ENCODE peak calls at places on chromosomes 12 and 14, in four cellular contexts. F is HepG2, P is A549, T is sigmoid colon. G is an unnamed sample.

GRCh38 chr12:68080577-68080976 is 79.0 kb downstream of the IFNG start:
- DNase-seq in F (no peak), T (no peak), P (no peak), G (no peak)

GRCh38 chr12:41967668-41968649 is 176.7 kb downstream of the GXYLT1 start:
- DNase-seq in T (no peak), F (no peak), P (no peak), G (peak; percentile 7)

GRCh38 chr12:64737539-64737938 is 21.7 kb downstream of the GNS start:
- DNase-seq in F (no peak), P (no peak), T (no peak), G (no peak)

GRCh38 chr14:74491952-74492351 is 1.2 kb downstream of the NPC2 start:
- DNase-seq in P (peak; percentile 50), T (no peak), F (peak; percentile 60), G (no peak)

GRCh38 chr14:70698288-70698687 is 56.6 kb downstream of the TTC9 start:
- DNase-seq in P (peak; percentile 21), F (peak; percentile 29), T (no peak), G (peak; percentile 44)

GRCh38 chr12:84174115-84174514 is 738.5 kb downstream of the SLC6A15 start:
- DNase-seq in F (no peak), T (no peak), P (no peak), G (no peak)

GRCh38 chr14:50389668-50390441 is 6.8 kb downstream of the CDKL1 start:
- DNase-seq in F (peak; percentile 59), T (no peak), P (peak; percentile 21), G (peak; percentile 47)

GRCh38 chr12:42815068-42815467 is 225.5 kb upstream of the PRICKLE1 start:
- DNase-seq in P (no peak), F (no peak), T (no peak), G (no peak)

GRCh38 chr12:31896514-31897039 is 62.6 kb upstream of the RESF1 start:
- DNase-seq in F (no peak), T (no peak), P (no peak), G (peak; percentile 12)

GRCh38 chr14:52553002-52553670 is 500 bp downstream of the GPR137C start:
- DNase-seq in P (no peak), T (peak; percentile 75), F (no peak), G (peak; percentile 47)

GRCh38 chr14:70013269-70013873 is 134.2 kb downstream of the SMOC1 start:
- DNase-seq in T (no peak), F (peak; percentile 41), P (peak; percentile 28), G (peak; percentile 42)

GRCh38 chr14:67390135-67390534 is 21.8 kb downstream of the PLEK2 start:
- DNase-seq in T (no peak), F (no peak), P (no peak), G (no peak)

GRCh38 chr12:82415402-82415801 is 57.1 kb downstream of the METTL25 start:
- DNase-seq in T (no peak), P (no peak), F (no peak), G (no peak)

GRCh38 chr14:78136695-78137094 is 33.5 kb upstream of the NRXN3 start:
- DNase-seq in T (no peak), P (no peak), F (no peak), G (no peak)

GRCh38 chr12:52415870-52416750 is 10.0 kb upstream of the KRT82 start:
- DNase-seq in F (no peak), P (no peak), T (peak; percentile 90), G (peak; percentile 34)

GRCh38 chr12:132290203-132290540 is 39.2 kb downstream of the GALNT9 start:
- DNase-seq in F (no peak), P (no peak), T (no peak), G (no peak)

GRCh38 chr12:49131051-49131972 is at the start of gene TUBA1B:
- DNase-seq in T (peak; percentile 97), F (peak; percentile 65), P (peak; percentile 76), G (peak; percentile 92)

GRCh38 chr12:22569253-22569652 is 24.9 kb upstream of the C2CD5 start:
- DNase-seq in F (no peak), T (no peak), P (no peak), G (no peak)

GRCh38 chr12:125050868-125051267 is 14.4 kb upstream of the AACS start:
- DNase-seq in P (no peak), F (no peak), T (no peak), G (no peak)

GRCh38 chr14:48690349-48690748 is 895.8 kb downstream of the RPS29 start:
- DNase-seq in P (no peak), T (no peak), F (no peak), G (no peak)

GRCh38 chr12:51048601-51049369 is 658 bp downstream of the LETMD1 start:
- DNase-seq in P (no peak), F (no peak), T (no peak), G (no peak)

GRCh38 chr12:51049525-51049924 is 1.4 kb downstream of the LETMD1 start:
- DNase-seq in T (no peak), F (no peak), P (no peak), G (no peak)

GRCh38 chr12:51051787-51052186 is 3.7 kb downstream of the LETMD1 start:
- DNase-seq in T (no peak), F (no peak), P (no peak), G (no peak)

GRCh38 chr12:51047655-51048540 is at the start of gene LETMD1:
- DNase-seq in F (peak; percentile 98), T (peak; percentile 98), P (peak; percentile 99), G (peak; percentile 98)
- TF ChIP-seq POLR2A in F (peak; percentile 89), T (peak; percentile 50), P (peak; percentile 69), G (peak; percentile 89)

GRCh38 chr12:89456565-89456964 is 68.0 kb downstream of the GALNT4 start:
- DNase-seq in P (no peak), F (no peak), T (no peak), G (no peak)

GRCh38 chr12:89464974-89465592 is 59.5 kb downstream of the GALNT4 start:
- DNase-seq in P (no peak), T (no peak), F (no peak), G (no peak)

GRCh38 chr12:89461190-89461589 is 63.4 kb downstream of the GALNT4 start:
- DNase-seq in F (no peak), P (no peak), T (no peak), G (no peak)

DNA sequence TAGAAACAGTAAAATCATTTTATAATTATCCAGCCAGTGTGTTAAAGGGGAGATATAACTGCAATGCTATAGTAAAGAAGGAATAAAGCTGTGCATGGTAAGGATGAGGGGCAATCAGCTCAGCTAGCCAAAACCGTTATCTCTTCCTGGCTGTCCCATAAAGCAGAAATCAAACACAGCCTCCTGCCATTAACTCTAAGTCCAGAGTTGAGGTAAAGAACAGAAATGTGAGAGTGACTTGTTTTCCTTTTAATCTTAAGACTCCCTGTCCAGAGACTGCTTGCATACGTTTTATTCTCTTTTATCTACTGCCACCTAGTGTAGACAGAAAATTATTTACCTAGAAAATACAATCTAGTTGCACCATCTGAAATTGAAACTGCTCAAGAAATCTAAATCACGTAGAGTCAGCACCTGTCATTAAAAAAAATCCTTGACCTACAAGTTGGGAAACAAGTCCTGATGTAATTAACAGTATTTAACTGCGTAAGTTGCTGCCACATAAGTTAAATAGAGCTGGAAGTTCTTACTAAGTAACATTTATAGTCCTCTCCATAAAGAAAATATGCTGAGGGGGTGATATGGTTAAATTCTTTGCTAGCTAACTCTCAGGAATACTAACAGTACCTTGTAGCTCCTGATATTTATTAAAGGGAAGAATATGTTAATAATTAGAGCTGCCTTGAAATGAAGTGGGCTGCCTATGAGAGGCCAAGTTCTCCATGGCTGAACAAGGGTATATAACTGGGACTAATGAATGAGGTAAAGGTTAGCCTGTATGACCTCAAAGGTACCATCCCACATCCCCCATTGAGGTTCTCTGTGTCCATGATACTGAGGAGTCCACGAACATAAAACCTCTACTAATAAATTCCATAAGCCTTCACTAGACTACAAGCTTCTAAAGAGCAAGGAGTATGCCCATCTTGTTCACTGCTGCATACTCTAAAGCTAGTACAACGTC is 62.7 kb downstream of the GALNT4 start:
- DNase-seq in F (peak; percentile 44), P (peak; percentile 51), T (no peak), G (no peak)
- TF ChIP-seq CTCF in F (peak; percentile 72), P (peak; percentile 86), T (peak; percentile 44), G (peak; percentile 65)

DNA sequence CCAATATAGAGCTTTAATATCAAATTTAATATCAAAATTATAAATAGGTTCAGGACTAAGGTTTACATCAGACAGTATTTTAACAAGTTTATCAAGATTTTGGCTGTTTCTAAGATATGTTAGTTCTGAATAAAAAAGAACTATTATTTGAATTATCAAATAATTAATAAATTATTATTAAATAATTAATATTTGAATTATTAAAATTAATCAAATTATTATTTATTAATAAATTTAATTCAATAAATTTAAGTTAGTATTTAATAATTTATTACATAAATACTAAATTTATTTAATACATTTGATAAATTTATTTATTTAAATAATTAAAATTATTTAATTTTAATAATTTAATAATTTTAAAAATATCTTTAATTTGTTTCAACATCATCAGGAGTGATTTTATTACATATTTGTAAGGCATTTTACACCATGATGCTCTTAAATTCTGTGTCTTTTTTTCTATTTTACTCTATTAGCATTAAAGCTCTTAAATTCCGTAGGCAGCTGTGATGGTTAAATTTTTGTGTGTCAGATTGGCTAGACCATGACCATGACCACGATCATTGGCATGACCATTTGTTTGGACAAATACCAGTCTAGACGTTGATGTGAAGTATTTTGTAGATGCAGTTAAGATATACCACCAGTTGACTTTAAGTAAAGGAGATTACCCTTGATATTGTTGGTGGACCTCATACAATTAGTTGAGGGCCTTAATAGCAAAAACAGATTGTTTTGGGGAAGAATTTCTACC is 82.6 kb downstream of the BBS10 start:
- DNase-seq in F (no peak), T (no peak), P (no peak), G (no peak)
- TF ChIP-seq POLR2A in F (no peak), T (no peak), P (no peak), G (no peak)

GRCh38 chr12:111195316-111195715 is 173.6 kb downstream of the PHETA1 start:
- DNase-seq in F (no peak), T (no peak), P (no peak), G (no peak)
- TF ChIP-seq CTCF in F (no peak), T (no peak), P (no peak), G (no peak)

GRCh38 chr12:53625373-53625945 is 723 bp downstream of the ATF7 start:
- DNase-seq in F (no peak), T (no peak), P (no peak), G (no peak)

GRCh38 chr12:53624453-53624852 is 1.7 kb downstream of the ATF7 start:
- DNase-seq in F (no peak), T (no peak), P (no peak), G (no peak)

GRCh38 chr12:53624956-53625355 is 1.2 kb downstream of the ATF7 start:
- DNase-seq in P (no peak), F (no peak), T (no peak), G (no peak)

GRCh38 chr12:53626702-53627169 is 554 bp upstream of the ATF7 start:
- DNase-seq in T (no peak), F (no peak), P (no peak), G (no peak)

DNA sequence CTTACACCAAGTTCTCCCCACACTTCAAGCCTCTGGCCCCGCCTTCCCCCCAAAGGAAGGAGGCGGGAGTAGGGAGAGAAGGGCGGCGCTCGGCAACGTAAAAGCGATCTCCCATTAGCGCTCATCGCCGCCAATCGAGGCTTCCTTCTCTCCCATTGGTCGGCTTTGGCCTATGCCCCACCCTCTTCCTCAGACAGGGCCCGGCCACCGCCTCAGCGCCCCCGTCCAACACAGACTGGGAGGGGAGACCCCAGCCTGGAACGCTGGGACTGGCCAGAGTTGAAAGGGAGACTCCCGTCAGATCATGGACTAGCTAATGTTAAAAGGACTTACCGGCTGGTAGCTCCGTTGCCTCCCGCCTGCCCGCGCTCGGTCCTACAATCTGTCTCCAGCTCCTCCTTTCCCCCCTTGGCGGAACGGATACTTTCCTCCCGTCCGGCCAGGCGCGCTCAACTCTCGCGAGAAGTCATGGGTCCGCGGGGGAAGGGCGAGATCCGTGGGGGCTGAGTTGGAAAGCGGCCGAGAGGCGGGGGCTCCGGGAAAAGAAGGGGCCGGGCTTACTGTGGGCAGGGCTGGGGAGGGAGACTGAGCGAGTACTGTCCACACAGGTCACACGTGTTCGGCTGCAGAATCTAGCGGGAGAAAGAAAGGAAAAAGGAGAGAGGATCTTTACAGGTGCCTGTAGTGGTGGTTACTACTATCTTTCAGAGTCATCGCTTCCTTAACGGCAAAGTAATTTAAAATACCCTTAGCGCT is at the start of gene ATF7:
- DNase-seq in P (peak; percentile 97), F (peak; percentile 92), T (peak; percentile 99), G (peak; percentile 97)
- TF ChIP-seq POLR2A in P (peak; percentile 69), F (peak; percentile 81), T (no peak), G (peak; percentile 82)

G was measured in body of pancreas.